ENCODE peak calls at places on chromosomes 4 and X, in seven cellular contexts. D is cardiac fibroblast; B is ELR; W is T-helper 2 cell; X is RCC 7860; J is activated T-helper 1 cell treated with anti-CD3 and anti-CD28 coated beads, Interleukin-12 subunit alpha, Interleukin-12 subunit beta, Interleukin-2, Interleukin-4 antibody, amounts not matched to agents 30 ng/mL and 10 ng/mL and 1 ng/mL, durations not matched to agents 14 hours and 24 hours and 36 hours; T is NCI-H510A treated with DMSO at 0.1 percent for 48 hours. C is an unnamed sample.

GRCh38 chrX:56219702-56220101 is 12.5 kb upstream of the KLF8 start:
- DNase-seq in D (no peak), B (no peak), W (no peak), X (no peak), J (no peak), T (no peak), C (no peak)

GRCh38 chrX:131792789-131793462 is 230.2 kb upstream of the STK26 start:
- DNase-seq in D (no peak), B (peak; percentile 72), W (no peak), X (peak; percentile 15), J (no peak), T (no peak), C (peak; percentile 89)

GRCh38 chr4:82798168-82799005 is at the start of gene SCD5:
- DNase-seq in D (peak; percentile 90), B (peak; percentile 88), W (no peak), X (no peak), J (peak; percentile 24), T (peak; percentile 49), C (no peak)

GRCh38 chr4:5996641-5997040 is 21.6 kb downstream of the C4orf50 start:
- DNase-seq in D (no peak), B (no peak), W (no peak), X (no peak), J (no peak), T (peak; percentile 14), C (no peak)

GRCh38 chrX:3295731-3296130 is 50.7 kb downstream of the MXRA5 start:
- DNase-seq in D (no peak), B (peak; percentile 36), W (no peak), X (no peak), J (no peak), T (no peak), C (no peak)

GRCh38 chr4:133868856-133869255 is 332.7 kb downstream of the PABPC4L start:
- DNase-seq in D (no peak), B (no peak), W (no peak), X (no peak), J (no peak), T (no peak), C (no peak)

GRCh38 chrX:37367946-37368345 is 18.8 kb downstream of the PRRG1 start:
- DNase-seq in D (no peak), B (no peak), W (no peak), X (no peak), J (no peak), T (no peak), C (no peak)

GRCh38 chr4:151226004-151226932 is 50.7 kb upstream of the PRSS48 start:
- DNase-seq in D (peak; percentile 87), B (peak; percentile 84), W (no peak), X (peak; percentile 52), J (no peak), T (no peak), C (no peak)

GRCh38 chr4:107922486-107923473 is 8.6 kb upstream of the CYP2U1 start:
- DNase-seq in D (no peak), B (peak; percentile 61), W (no peak), X (no peak), J (no peak), T (no peak), C (no peak)

GRCh38 chrX:40153335-40154221 is 55.8 kb upstream of the BCOR start:
- DNase-seq in D (no peak), B (peak; percentile 57), W (no peak), X (peak; percentile 41), J (peak; percentile 40), T (peak; percentile 53), C (no peak)

GRCh38 chr4:152719856-152720556 is 40.2 kb upstream of the TMEM154 start:
- DNase-seq in D (no peak), B (no peak), W (no peak), X (no peak), J (no peak), T (peak; percentile 2), C (no peak)

GRCh38 chr4:152234571-152234970 is 301.3 kb downstream of the FBXW7 start:
- DNase-seq in D (no peak), B (no peak), W (no peak), X (no peak), J (no peak), T (no peak), C (no peak)

GRCh38 chrX:129655547-129656248 is 942 bp upstream of the APLN start:
- DNase-seq in D (no peak), B (peak; percentile 33), W (no peak), X (no peak), J (no peak), T (no peak), C (peak; percentile 31)

GRCh38 chr4:16897991-16898827 is at the start of gene LDB2:
- DNase-seq in D (peak; percentile 91), B (peak; percentile 72), W (no peak), X (no peak), J (no peak), T (no peak), C (peak; percentile 80)

GRCh38 chr4:186249785-186250739 is 15.9 kb upstream of the F11 start:
- DNase-seq in D (no peak), B (peak; percentile 51), W (no peak), X (no peak), J (no peak), T (no peak), C (no peak)

GRCh38 chr4:110970642-110971041 is 347.8 kb upstream of the PITX2 start:
- DNase-seq in D (peak; percentile 48), B (peak; percentile 72), W (no peak), X (peak; percentile 20), J (no peak), T (no peak), C (no peak)

C was measured in coronary artery.